ENCODE peak calls at places on chromosomes 16 and 17, in eight cellular contexts. One of them, this sample, is unnamed. For H3K27me3, the result is how much of the 10 kb centered on the place peaks cover.

GRCh38 chr17:48995871-48996695 is 1.1 kb upstream of the IGF2BP1 start:
- DNase-seq in HCT116: no peak
- DNase-seq in breast epithelium: no peak
- DNase-seq in SK-N-SH: peak
- DNase-seq in sigmoid colon: no peak
- DNase-seq in GM23338: peak
- DNase-seq in Panc1: no peak
- DNase-seq in transverse colon: no peak
- DNase-seq in this sample: no peak

GRCh38 chr16:3292604-3293003 is 9.3 kb downstream of the ZNF263 start:
- DNase-seq in transverse colon: no peak
- DNase-seq in breast epithelium: no peak
- DNase-seq in Panc1: no peak
- DNase-seq in sigmoid colon: no peak
- DNase-seq in HCT116: no peak
- DNase-seq in GM23338: no peak
- DNase-seq in SK-N-SH: no peak
- DNase-seq in this sample: no peak

GRCh38 chr17:55722742-55723487 is at the start of gene TMEM100:
- DNase-seq in HCT116: no peak
- DNase-seq in Panc1: no peak
- DNase-seq in sigmoid colon: peak
- DNase-seq in GM23338: peak
- DNase-seq in breast epithelium: no peak
- DNase-seq in transverse colon: no peak
- DNase-seq in SK-N-SH: peak
- DNase-seq in this sample: no peak

GRCh38 chr16:10558305-10558704 is 22.1 kb downstream of the EMP2 start:
- DNase-seq in breast epithelium: no peak
- DNase-seq in HCT116: no peak
- DNase-seq in GM23338: no peak
- DNase-seq in transverse colon: no peak
- DNase-seq in Panc1: no peak
- DNase-seq in sigmoid colon: no peak
- DNase-seq in SK-N-SH: no peak
- DNase-seq in this sample: no peak

GRCh38 chr16:11557811-11558210 is 28.9 kb downstream of the LITAF start:
- DNase-seq in SK-N-SH: no peak
- DNase-seq in transverse colon: no peak
- DNase-seq in Panc1: no peak
- DNase-seq in HCT116: no peak
- DNase-seq in breast epithelium: no peak
- DNase-seq in GM23338: no peak
- DNase-seq in sigmoid colon: no peak
- DNase-seq in this sample: peak

GRCh38 chr16:85699628-85700027 is 10.9 kb upstream of the GINS2 start:
- DNase-seq in breast epithelium: no peak
- DNase-seq in HCT116: no peak
- DNase-seq in transverse colon: no peak
- DNase-seq in sigmoid colon: no peak
- DNase-seq in SK-N-SH: peak
- DNase-seq in Panc1: no peak
- DNase-seq in GM23338: no peak
- DNase-seq in this sample: no peak

GRCh38 chr16:56325956-56326355 is 99.4 kb downstream of the AMFR start:
- DNase-seq in GM23338: no peak
- DNase-seq in breast epithelium: no peak
- DNase-seq in Panc1: no peak
- DNase-seq in transverse colon: no peak
- DNase-seq in HCT116: no peak
- DNase-seq in sigmoid colon: no peak
- DNase-seq in SK-N-SH: no peak
- DNase-seq in this sample: no peak

GRCh38 chr17:70820276-70820675 is 650.9 kb downstream of the KCNJ2 start:
- DNase-seq in SK-N-SH: no peak
- DNase-seq in GM23338: no peak
- DNase-seq in transverse colon: no peak
- DNase-seq in Panc1: no peak
- DNase-seq in sigmoid colon: no peak
- DNase-seq in breast epithelium: no peak
- DNase-seq in HCT116: no peak
- DNase-seq in this sample: no peak

GRCh38 chr17:79970576-79971068 is 65.0 kb downstream of the TBC1D16 start:
- DNase-seq in transverse colon: peak
- DNase-seq in Panc1: no peak
- DNase-seq in breast epithelium: no peak
- DNase-seq in HCT116: peak
- DNase-seq in SK-N-SH: peak
- DNase-seq in GM23338: peak
- DNase-seq in sigmoid colon: no peak
- DNase-seq in this sample: no peak

GRCh38 chr17:42286411-42287295 is 1.6 kb upstream of the STAT5A start:
- DNase-seq in SK-N-SH: peak
- DNase-seq in Panc1: no peak
- DNase-seq in breast epithelium: peak
- DNase-seq in GM23338: no peak
- DNase-seq in transverse colon: peak
- DNase-seq in HCT116: no peak
- DNase-seq in sigmoid colon: peak
- DNase-seq in this sample: peak

GRCh38 chr16:11105038-11105903 is 150.7 kb downstream of the SOCS1 start:
- DNase-seq in HCT116: no peak
- DNase-seq in GM23338: no peak
- DNase-seq in Panc1: no peak
- DNase-seq in transverse colon: peak
- DNase-seq in breast epithelium: no peak
- DNase-seq in sigmoid colon: peak
- DNase-seq in SK-N-SH: peak
- DNase-seq in this sample: no peak

GRCh38 chr17:19448341-19449268 is 37.6 kb downstream of the RNF112 start:
- DNase-seq in transverse colon: no peak
- DNase-seq in GM23338: no peak
- DNase-seq in Panc1: peak
- DNase-seq in SK-N-SH: peak
- DNase-seq in breast epithelium: peak
- DNase-seq in HCT116: no peak
- DNase-seq in sigmoid colon: peak
- DNase-seq in this sample: no peak

GRCh38 chr16:23866628-23867027 is 30.8 kb downstream of the PRKCB start:
- DNase-seq in breast epithelium: no peak
- DNase-seq in HCT116: no peak
- DNase-seq in GM23338: no peak
- DNase-seq in SK-N-SH: no peak
- DNase-seq in Panc1: no peak
- DNase-seq in transverse colon: no peak
- DNase-seq in sigmoid colon: no peak
- DNase-seq in this sample: no peak
- H3K27me3 ChIP-seq in breast epithelium: under half
- H3K27me3 ChIP-seq in HCT116: half or more
- H3K27me3 ChIP-seq in GM23338: half or more
- H3K27me3 ChIP-seq in SK-N-SH: under half
- H3K27me3 ChIP-seq in Panc1: under half
- H3K27me3 ChIP-seq in transverse colon: under half
- H3K27me3 ChIP-seq in sigmoid colon: under half
- H3K27me3 ChIP-seq in this sample: under half

GRCh38 chr16:67393111-67393789 is at the start of gene TPPP3:
- DNase-seq in SK-N-SH: peak
- DNase-seq in sigmoid colon: peak
- DNase-seq in Panc1: no peak
- DNase-seq in transverse colon: peak
- DNase-seq in HCT116: no peak
- DNase-seq in breast epithelium: peak
- DNase-seq in GM23338: peak
- DNase-seq in this sample: peak
- TF ChIP-seq POLR2AphosphoS5 in SK-N-SH: peak
- TF ChIP-seq POLR2AphosphoS5 in sigmoid colon: peak
- TF ChIP-seq POLR2AphosphoS5 in Panc1: no peak
- TF ChIP-seq POLR2AphosphoS5 in transverse colon: peak
- TF ChIP-seq POLR2AphosphoS5 in HCT116: no peak
- TF ChIP-seq POLR2AphosphoS5 in breast epithelium: peak
- TF ChIP-seq POLR2AphosphoS5 in GM23338: no peak
- TF ChIP-seq POLR2AphosphoS5 in this sample: peak

GRCh38 chr17:82299452-82299851 is 18.0 kb downstream of the CD7 start:
- DNase-seq in HCT116: no peak
- DNase-seq in GM23338: peak
- DNase-seq in Panc1: no peak
- DNase-seq in sigmoid colon: no peak
- DNase-seq in transverse colon: no peak
- DNase-seq in breast epithelium: no peak
- DNase-seq in SK-N-SH: no peak
- DNase-seq in this sample: no peak

GRCh38 chr17:82300228-82300627 is 17.2 kb downstream of the CD7 start:
- DNase-seq in GM23338: no peak
- DNase-seq in SK-N-SH: no peak
- DNase-seq in HCT116: no peak
- DNase-seq in Panc1: no peak
- DNase-seq in sigmoid colon: no peak
- DNase-seq in transverse colon: no peak
- DNase-seq in breast epithelium: no peak
- DNase-seq in this sample: peak

GRCh38 chr17:82297280-82297803 is 20.1 kb downstream of the CD7 start:
- DNase-seq in breast epithelium: peak
- DNase-seq in GM23338: no peak
- DNase-seq in SK-N-SH: peak
- DNase-seq in sigmoid colon: peak
- DNase-seq in HCT116: no peak
- DNase-seq in transverse colon: peak
- DNase-seq in Panc1: peak
- DNase-seq in this sample: peak

GRCh38 chr17:82297804-82298537 is 19.4 kb downstream of the CD7 start:
- DNase-seq in sigmoid colon: peak
- DNase-seq in SK-N-SH: peak
- DNase-seq in GM23338: peak
- DNase-seq in Panc1: peak
- DNase-seq in HCT116: no peak
- DNase-seq in transverse colon: peak
- DNase-seq in breast epithelium: peak
- DNase-seq in this sample: peak

GRCh38 chr17:82298538-82299421 is 18.6 kb downstream of the CD7 start:
- DNase-seq in sigmoid colon: peak
- DNase-seq in GM23338: no peak
- DNase-seq in SK-N-SH: peak
- DNase-seq in transverse colon: no peak
- DNase-seq in HCT116: no peak
- DNase-seq in breast epithelium: no peak
- DNase-seq in Panc1: no peak
- DNase-seq in this sample: no peak
- H3K4me3 ChIP-seq in sigmoid colon: peak
- H3K4me3 ChIP-seq in GM23338: no peak
- H3K4me3 ChIP-seq in SK-N-SH: peak
- H3K4me3 ChIP-seq in transverse colon: peak
- H3K4me3 ChIP-seq in HCT116: peak
- H3K4me3 ChIP-seq in breast epithelium: peak
- H3K4me3 ChIP-seq in Panc1: peak
- H3K4me3 ChIP-seq in this sample: peak

GRCh38 chr17:45893725-45894021 is 681 bp upstream of the MAPT start:
- DNase-seq in HCT116: no peak
- DNase-seq in Panc1: no peak
- DNase-seq in GM23338: no peak
- DNase-seq in transverse colon: no peak
- DNase-seq in SK-N-SH: no peak
- DNase-seq in breast epithelium: no peak
- DNase-seq in sigmoid colon: no peak
- DNase-seq in this sample: no peak
- H3K27me3 ChIP-seq in HCT116: under half
- H3K27me3 ChIP-seq in Panc1: under half
- H3K27me3 ChIP-seq in GM23338: half or more
- H3K27me3 ChIP-seq in transverse colon: half or more
- H3K27me3 ChIP-seq in SK-N-SH: under half
- H3K27me3 ChIP-seq in breast epithelium: under half
- H3K27me3 ChIP-seq in sigmoid colon: under half
- H3K27me3 ChIP-seq in this sample: under half

DNA sequence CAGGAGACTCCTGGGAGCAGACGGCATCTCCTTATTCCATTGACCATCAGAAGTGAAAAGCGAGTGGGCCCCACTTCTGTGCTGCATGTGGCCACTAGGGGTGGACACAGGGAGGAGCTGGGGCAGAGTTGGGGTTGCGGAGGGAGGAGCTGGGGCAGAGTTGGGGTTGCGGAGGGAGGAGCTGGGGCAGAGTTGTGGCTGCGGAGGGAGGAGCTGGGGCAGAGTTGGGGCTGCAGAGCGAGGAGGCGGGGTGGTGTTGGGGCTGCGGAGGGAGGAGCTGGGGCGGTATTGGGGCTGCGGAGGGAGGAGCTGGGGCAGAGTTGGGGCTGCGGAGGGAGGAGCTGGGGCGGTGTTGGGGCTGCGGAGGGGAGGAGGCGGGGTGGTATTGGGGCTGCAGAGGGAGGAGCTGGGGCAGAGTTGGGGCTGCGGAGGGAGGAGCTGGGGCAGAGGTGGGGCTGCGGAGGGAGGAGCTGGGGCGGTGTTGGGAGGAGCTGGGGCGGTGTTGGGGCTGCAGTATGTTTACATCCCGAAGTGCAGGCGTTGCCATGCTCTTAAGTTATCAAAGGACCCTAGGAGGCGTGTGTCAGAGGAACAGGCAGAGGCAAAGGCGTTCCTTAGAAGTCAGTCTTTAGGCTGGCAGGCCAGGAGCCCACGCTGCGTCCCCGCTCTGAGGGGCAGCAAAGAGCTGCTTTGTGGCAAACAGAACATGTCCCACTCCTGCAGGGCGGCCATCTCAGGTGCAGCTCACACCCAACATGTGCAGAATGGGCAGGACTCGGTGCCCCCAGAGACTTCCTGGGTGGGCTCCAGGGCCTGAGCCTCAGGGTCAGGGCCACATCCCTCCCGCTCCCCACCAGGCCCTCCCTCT is 76.0 kb downstream of the ZNF778 start:
- DNase-seq in breast epithelium: no peak
- DNase-seq in Panc1: no peak
- DNase-seq in HCT116: no peak
- DNase-seq in SK-N-SH: no peak
- DNase-seq in GM23338: peak
- DNase-seq in sigmoid colon: no peak
- DNase-seq in transverse colon: no peak
- DNase-seq in this sample: no peak
- TF ChIP-seq POLR2AphosphoS5 in breast epithelium: no peak
- TF ChIP-seq POLR2AphosphoS5 in Panc1: no peak
- TF ChIP-seq POLR2AphosphoS5 in HCT116: peak
- TF ChIP-seq POLR2AphosphoS5 in SK-N-SH: no peak
- TF ChIP-seq POLR2AphosphoS5 in GM23338: no peak
- TF ChIP-seq POLR2AphosphoS5 in sigmoid colon: no peak
- TF ChIP-seq POLR2AphosphoS5 in transverse colon: no peak
- TF ChIP-seq POLR2AphosphoS5 in this sample: no peak

DNA sequence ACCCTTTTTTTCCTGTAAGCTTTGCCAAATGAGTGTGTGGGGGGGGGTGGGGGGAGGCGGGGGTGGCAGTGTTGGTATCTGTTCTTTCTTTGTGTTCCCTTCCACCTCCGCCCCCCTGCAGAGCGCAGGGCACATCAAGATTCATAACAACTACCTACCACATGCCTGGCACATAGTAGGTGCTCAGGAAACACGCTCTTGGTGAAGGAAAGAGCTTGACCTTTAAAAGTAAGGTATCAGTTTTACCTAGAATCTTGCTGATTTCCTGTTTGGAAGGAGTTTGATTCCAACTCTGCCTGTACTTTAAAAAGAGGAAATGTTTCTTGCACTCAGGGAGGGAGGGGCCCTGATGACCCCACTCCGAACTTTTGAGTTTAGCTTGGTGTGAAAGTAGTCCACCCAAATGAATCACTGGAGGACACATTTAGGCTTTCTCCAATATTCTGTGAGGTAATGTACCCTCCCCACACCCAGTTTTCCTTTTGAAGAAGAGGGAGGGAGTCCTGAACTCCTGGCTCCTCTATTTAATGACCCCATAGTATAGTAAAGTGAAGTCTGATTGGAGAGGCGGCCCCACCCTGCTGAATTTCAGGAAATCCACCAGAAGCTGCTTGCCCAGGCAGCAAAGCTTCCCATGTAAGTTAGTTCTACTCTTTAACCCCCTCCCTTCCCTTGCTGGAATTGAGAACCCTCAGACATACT is 549 bp upstream of the FAM20A start:
- DNase-seq in sigmoid colon: no peak
- DNase-seq in breast epithelium: no peak
- DNase-seq in transverse colon: no peak
- DNase-seq in SK-N-SH: no peak
- DNase-seq in HCT116: no peak
- DNase-seq in GM23338: no peak
- DNase-seq in Panc1: no peak
- DNase-seq in this sample: no peak
- H3K4me3 ChIP-seq in sigmoid colon: no peak
- H3K4me3 ChIP-seq in breast epithelium: peak
- H3K4me3 ChIP-seq in transverse colon: no peak
- H3K4me3 ChIP-seq in SK-N-SH: no peak
- H3K4me3 ChIP-seq in HCT116: no peak
- H3K4me3 ChIP-seq in GM23338: peak
- H3K4me3 ChIP-seq in Panc1: no peak
- H3K4me3 ChIP-seq in this sample: peak

This sample was measured in spleen.